ENCODE peak calls at places on chromosomes 16 and 17, in seven cellular contexts. C is HCT116, F is SK-N-SH, G is H1, T is K562, M is GM12878, U is HepG2. D is an unnamed sample. For H3K9me3, the result is how much of the 10 kb centered on the place peaks cover.

GRCh38 chr17:7465481-7466275 is 13.8 kb downstream of the ZBTB4 start:
- DNase-seq in C (no peak), F (no peak), G (no peak), T (no peak), M (no peak), U (no peak), D (no peak)

GRCh38 chr16:68921654-68922053 is 78.3 kb downstream of the TANGO6 start:
- DNase-seq in C (peak), F (no peak), G (no peak), T (no peak), M (no peak), U (peak), D (peak)

GRCh38 chr16:84065536-84066132 is 23.0 kb upstream of the SLC38A8 start:
- DNase-seq in C (peak), F (peak), G (no peak), T (peak), M (no peak), U (peak), D (no peak)

GRCh38 chr17:61200349-61200735 is 199.3 kb upstream of the TBX2 start:
- DNase-seq in C (no peak), F (no peak), G (no peak), T (no peak), M (no peak), U (no peak), D (no peak)

GRCh38 chr17:74737299-74738050 is 419 bp downstream of the RAB37 start:
- DNase-seq in C (peak), F (peak), G (peak), T (no peak), M (no peak), U (peak), D (no peak)

GRCh38 chr17:70961341-70961740 is 792.0 kb downstream of the KCNJ2 start:
- DNase-seq in C (no peak), F (no peak), G (no peak), T (no peak), M (no peak), U (no peak), D (no peak)

GRCh38 chr16:49589721-49590120 is 216.1 kb downstream of the C16orf78 start:
- DNase-seq in C (no peak), F (no peak), G (peak), T (no peak), M (no peak), U (no peak), D (no peak)

GRCh38 chr17:48737330-48738043 is 8.9 kb upstream of the HOXB13 start:
- DNase-seq in C (no peak), F (no peak), G (no peak), T (no peak), M (no peak), U (no peak), D (no peak)

GRCh38 chr17:3924421-3925350 is 8.4 kb upstream of the P2RX1 start:
- DNase-seq in C (no peak), F (peak), G (no peak), T (no peak), M (no peak), U (no peak), D (no peak)

GRCh38 chr17:47305302-47305923 is 18.3 kb upstream of the EFCAB13 start:
- DNase-seq in C (no peak), F (no peak), G (no peak), T (no peak), M (no peak), U (peak), D (peak)

GRCh38 chr16:57653936-57654335 is 14.2 kb upstream of the ADGRG3 start:
- DNase-seq in C (no peak), F (no peak), G (no peak), T (no peak), M (no peak), U (no peak), D (no peak)

GRCh38 chr17:59899099-59899498 is 6.2 kb downstream of the RPS6KB1 start:
- DNase-seq in C (no peak), F (no peak), G (no peak), T (peak), M (no peak), U (no peak), D (no peak)

GRCh38 chr17:70906808-70907207 is 737.5 kb downstream of the KCNJ2 start:
- DNase-seq in C (no peak), F (peak), G (no peak), T (no peak), M (no peak), U (no peak), D (no peak)

GRCh38 chr17:82698974-82699442 is 510 bp upstream of the RAB40B start:
- DNase-seq in C (no peak), F (no peak), G (no peak), T (peak), M (no peak), U (no peak), D (no peak)

GRCh38 chr17:66767164-66767933 is 67.6 kb upstream of the CACNG5 start:
- DNase-seq in C (no peak), F (no peak), G (no peak), T (no peak), M (no peak), U (no peak), D (no peak)

GRCh38 chr17:77449908-77450741 is 309.4 kb downstream of the SEC14L1 start:
- DNase-seq in C (no peak), F (peak), G (peak), T (peak), M (no peak), U (peak), D (no peak)

GRCh38 chr16:83137326-83137770 is 510.6 kb downstream of the CDH13 start:
- DNase-seq in C (no peak), F (no peak), G (no peak), T (no peak), M (no peak), U (peak), D (no peak)

GRCh38 chr16:23187341-23187740 is 4.8 kb downstream of the SCNN1G start:
- DNase-seq in C (no peak), F (no peak), G (no peak), T (no peak), M (no peak), U (no peak), D (no peak)

GRCh38 chr16:3546990-3547682 is 30.1 kb downstream of the NLRC3 start:
- DNase-seq in C (no peak), F (no peak), G (no peak), T (no peak), M (no peak), U (no peak), D (no peak)

GRCh38 chr17:27384261-27384701 is 72.0 kb upstream of the KSR1 start:
- DNase-seq in C (no peak), F (no peak), G (no peak), T (no peak), M (no peak), U (no peak), D (peak)

GRCh38 chr16:54422569-54422978 is 136.0 kb upstream of the IRX3 start:
- DNase-seq in C (no peak), F (no peak), G (no peak), T (no peak), M (no peak), U (no peak), D (no peak)

GRCh38 chr17:81517339-81518112 is 4.9 kb upstream of the ACTG1 start:
- DNase-seq in C (no peak), F (no peak), G (peak), T (no peak), M (peak), U (no peak), D (no peak)

GRCh38 chr16:23469814-23470213 is 16.8 kb upstream of the COG7 start:
- DNase-seq in C (peak), F (no peak), G (no peak), T (no peak), M (no peak), U (no peak), D (no peak)

GRCh38 chr16:56425439-56425832 is at the start of gene AMFR:
- DNase-seq in C (peak), F (peak), G (peak), T (peak), M (no peak), U (peak), D (no peak)

GRCh38 chr17:40071720-40072480 is 9.1 kb downstream of the THRA start:
- DNase-seq in C (no peak), F (peak), G (no peak), T (no peak), M (no peak), U (peak), D (no peak)

GRCh38 chr16:2776500-2777139 is 460 bp downstream of the ELOB start:
- DNase-seq in C (no peak), F (no peak), G (no peak), T (peak), M (no peak), U (no peak), D (no peak)

GRCh38 chr17:79047923-79048825 is 24.2 kb downstream of the C1QTNF1 start:
- DNase-seq in C (no peak), F (no peak), G (no peak), T (no peak), M (no peak), U (no peak), D (no peak)

GRCh38 chr16:9364721-9365693 is 273.6 kb downstream of the HAPSTR1 start:
- DNase-seq in C (no peak), F (peak), G (peak), T (no peak), M (no peak), U (peak), D (no peak)

GRCh38 chr16:10944249-10945064 is at the start of gene CLEC16A:
- DNase-seq in C (peak), F (peak), G (peak), T (peak), M (peak), U (peak), D (peak)

GRCh38 chr17:73933871-73934270 is 269.6 kb upstream of the RPL38 start:
- DNase-seq in C (no peak), F (no peak), G (no peak), T (no peak), M (no peak), U (no peak), D (no peak)

GRCh38 chr16:84635702-84636101 is 12.6 kb upstream of the KLHL36 start:
- DNase-seq in C (no peak), F (no peak), G (no peak), T (no peak), M (no peak), U (no peak), D (no peak)

GRCh38 chr16:9761870-9762269 is 420.4 kb downstream of the GRIN2A start:
- DNase-seq in C (no peak), F (no peak), G (no peak), T (no peak), M (no peak), U (no peak), D (no peak)

GRCh38 chr17:9419932-9420453 is 155.6 kb downstream of the STX8 start:
- DNase-seq in C (no peak), F (no peak), G (no peak), T (no peak), M (no peak), U (no peak), D (no peak)

GRCh38 chr17:71472809-71473789 is 647.7 kb upstream of the SOX9 start:
- DNase-seq in C (peak), F (peak), G (no peak), T (peak), M (no peak), U (peak), D (peak)

DNA sequence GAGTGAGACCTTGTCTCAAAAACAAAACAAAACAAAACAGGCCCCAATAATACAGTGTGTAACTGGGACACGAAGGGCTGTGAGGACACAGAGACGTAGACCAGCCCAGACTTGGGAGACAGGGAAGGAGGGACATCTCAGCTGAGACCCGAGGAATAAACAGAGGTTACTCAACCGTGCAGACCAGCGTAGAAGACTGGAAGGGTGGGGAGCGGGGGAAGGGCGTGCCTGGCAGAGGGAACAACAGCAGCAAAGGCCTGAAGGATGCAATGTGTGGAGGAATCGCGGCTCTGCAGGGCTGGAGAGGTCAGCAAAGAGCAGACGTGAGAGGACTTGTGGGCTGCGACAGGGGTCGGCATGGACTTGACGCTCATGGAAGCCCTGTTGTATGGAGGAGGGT is 11.6 kb upstream of the CES4A start:
- DNase-seq in C (no peak), F (no peak), G (no peak), T (no peak), M (no peak), U (no peak), D (no peak)
- TF ChIP-seq SIN3A in C (no peak), F (no peak), G (no peak), T (no peak), M (no peak), U (no peak), D (no peak)

DNA sequence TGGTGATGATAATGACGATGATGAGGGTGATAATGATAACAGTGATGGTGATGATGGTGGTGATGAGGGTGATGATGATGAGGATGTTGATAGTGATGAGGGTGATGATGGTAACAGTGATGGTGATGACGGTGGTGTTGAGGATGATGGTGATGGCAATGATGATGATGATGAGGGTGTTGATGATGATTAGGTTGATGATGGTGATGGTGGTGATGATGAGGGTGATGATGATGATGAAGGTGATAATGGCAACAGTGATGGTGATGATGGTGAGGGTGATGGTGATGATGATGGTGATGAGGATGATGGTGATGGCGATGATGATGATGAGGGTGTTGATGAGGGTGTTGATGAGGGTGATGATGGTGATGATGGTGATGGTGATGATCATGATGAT is 93.8 kb upstream of the ZNF469 start:
- DNase-seq in C (no peak), F (no peak), G (no peak), T (no peak), M (no peak), U (no peak), D (no peak)
- H3K9me3 ChIP-seq in C (under half), F (under half), G (half or more), T (under half), M (under half), U (under half), D (under half)

DNA sequence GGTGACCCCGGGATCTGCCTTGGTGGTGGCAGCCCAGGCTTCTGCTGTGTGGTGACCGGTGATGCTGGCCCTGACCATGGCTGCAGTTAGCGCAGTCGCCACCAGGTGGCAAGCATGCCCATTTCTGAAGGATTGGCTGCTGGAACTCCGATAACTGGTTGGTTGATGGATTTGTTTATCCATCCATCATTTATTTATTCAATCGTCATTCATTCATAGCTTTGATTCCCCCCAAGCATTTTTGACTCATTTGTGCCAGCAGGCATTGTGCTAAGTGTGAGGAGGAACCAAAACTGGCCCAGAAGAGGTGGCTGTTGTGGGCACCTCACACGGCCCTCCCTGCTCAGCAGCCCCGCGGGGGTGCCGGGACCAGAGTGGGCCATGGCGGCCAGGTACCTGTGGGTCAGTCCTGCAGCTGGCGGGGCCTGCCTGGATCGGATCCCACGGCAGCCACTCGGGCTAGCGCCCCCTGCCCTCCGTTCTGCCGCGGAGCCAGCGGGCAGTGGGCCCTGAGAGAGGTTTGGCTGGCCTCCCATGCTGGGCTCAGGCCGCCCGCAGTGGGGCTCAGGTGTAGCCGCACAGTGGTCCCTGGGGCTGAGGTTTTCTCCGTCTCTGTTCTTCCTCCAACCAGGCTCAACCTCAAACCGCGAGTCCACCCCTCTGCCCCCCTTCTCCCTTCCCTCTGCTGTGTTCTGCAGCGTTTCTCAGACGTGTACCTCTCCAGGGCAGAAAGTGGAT is 28.8 kb upstream of the ITGA3 start:
- DNase-seq in C (peak), F (peak), G (peak), T (peak), M (no peak), U (peak), D (no peak)
- TF ChIP-seq SIN3A in C (no peak), F (peak), G (no peak), T (no peak), M (no peak), U (no peak), D (peak)

GRCh38 chr16:13697013-13697412 is 222.9 kb upstream of the ERCC4 start:
- DNase-seq in C (no peak), F (no peak), G (no peak), T (no peak), M (no peak), U (no peak), D (no peak)

GRCh38 chr16:13702614-13703013 is 217.3 kb upstream of the ERCC4 start:
- DNase-seq in C (no peak), F (no peak), G (no peak), T (no peak), M (no peak), U (no peak), D (no peak)

GRCh38 chr16:13696017-13696416 is 223.9 kb upstream of the ERCC4 start:
- DNase-seq in C (no peak), F (no peak), G (no peak), T (no peak), M (no peak), U (no peak), D (no peak)

DNA sequence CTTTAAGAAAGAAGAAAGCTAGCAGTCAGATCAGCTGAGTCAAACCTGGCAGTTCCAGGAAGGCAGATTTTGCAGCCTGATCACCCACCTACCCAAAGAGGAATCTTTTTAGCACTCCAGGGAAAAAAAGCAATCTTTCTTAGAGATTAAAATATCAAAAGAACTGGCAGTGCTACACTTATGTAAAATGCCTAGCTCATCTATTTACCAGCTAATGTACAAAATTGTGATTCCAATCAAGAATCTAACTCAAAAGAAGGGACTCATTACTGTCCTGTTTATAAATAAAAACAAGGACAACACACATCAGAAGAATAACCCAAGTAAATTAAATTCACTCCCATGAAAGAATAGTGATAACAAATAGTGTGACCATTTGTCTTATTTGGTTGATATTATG is 222.4 kb upstream of the ERCC4 start:
- DNase-seq in C (no peak), F (no peak), G (no peak), T (no peak), M (no peak), U (no peak), D (no peak)
- H3K9me3 ChIP-seq in C (under half), F (under half), G (under half), T (under half), M (under half), U (half or more), D (under half)

DNA sequence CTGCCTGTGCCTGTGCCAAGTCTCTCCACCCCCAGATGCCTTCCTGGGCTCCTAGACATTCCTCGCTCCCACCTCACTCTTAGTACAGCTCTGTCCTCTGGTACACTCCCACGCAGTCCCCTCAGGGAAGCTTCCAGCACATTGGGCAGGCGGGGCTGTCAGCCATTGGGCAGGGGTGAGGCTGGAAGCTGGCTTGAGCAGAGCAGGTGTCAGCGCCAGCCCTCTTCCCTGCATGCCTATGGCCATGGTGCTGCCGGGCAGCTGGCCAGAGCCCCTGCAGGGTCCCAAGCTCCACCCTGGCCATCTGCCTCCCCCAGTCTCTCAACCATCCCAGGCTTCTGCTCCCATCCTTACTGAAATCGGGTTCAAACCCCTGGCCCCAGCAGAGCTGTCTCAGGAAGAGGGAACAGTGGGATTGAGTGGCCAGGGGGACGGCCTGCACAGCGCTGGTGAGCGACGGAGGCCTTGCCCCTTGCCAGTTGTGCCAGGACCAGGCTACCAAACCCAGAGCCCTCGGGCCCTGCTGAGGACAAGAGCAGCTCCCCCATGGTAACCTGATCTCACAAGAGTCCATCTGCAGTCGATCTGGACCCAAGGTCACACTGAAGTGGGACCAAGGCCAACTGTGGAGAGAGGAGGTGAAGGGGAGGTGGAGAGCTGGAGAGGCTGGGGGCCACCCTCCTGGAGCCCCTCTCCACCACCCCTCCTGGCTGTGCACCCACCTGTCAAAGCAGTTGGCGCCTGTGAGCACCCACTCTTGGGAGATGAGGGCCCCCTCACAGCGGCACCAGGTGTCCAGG is 2.4 kb upstream of the B9D1 start:
- DNase-seq in C (no peak), F (peak), G (no peak), T (no peak), M (no peak), U (peak), D (no peak)
- TF ChIP-seq SIN3A in C (no peak), F (no peak), G (no peak), T (no peak), M (no peak), U (no peak), D (no peak)

DNA sequence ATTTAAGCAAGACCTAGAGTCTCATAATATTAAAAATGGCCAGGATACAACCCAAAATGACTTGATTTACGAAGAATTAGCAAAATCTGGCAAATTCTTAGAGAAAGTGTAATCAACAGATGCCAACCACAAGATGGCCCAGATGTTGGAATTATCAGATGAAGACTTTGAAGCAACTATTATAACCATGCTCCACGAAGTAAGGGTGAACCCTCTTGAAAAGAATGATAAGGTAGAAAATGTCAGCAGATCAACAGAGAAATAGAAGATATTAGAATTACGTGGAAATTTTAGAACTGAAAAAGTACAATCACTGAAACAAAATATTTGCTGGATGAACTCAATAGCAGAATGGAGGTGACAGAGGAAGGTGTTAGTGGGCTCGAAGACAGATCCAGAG is 50.1 kb upstream of the CLEC19A start:
- DNase-seq in C (no peak), F (no peak), G (no peak), T (no peak), M (no peak), U (no peak), D (no peak)
- H3K9me3 ChIP-seq in C (under half), F (under half), G (under half), T (under half), M (under half), U (under half), D (under half)